ENCODE peak calls at places on chromosomes 5 and 9, in nine cellular contexts. One of them, this sample, is unnamed.

GRCh38 chr5:151496041-151496484 is 48.7 kb downstream of the SLC36A1 start:
- DNase-seq in astrocyte of the cerebellum: no peak
- DNase-seq in A549: no peak
- DNase-seq in LNCaP clone FGC: no peak
- DNase-seq in astrocyte of the spinal cord: no peak
- DNase-seq in OCI-LY7: no peak
- DNase-seq in IMR-90: peak; percentile 58
- DNase-seq in PC-3: no peak
- DNase-seq in cardiac fibroblast: peak; percentile 19
- DNase-seq in this sample: no peak

GRCh38 chr9:82082563-82082962 is 94.0 kb downstream of the SPATA31D1 start:
- DNase-seq in astrocyte of the cerebellum: no peak
- DNase-seq in A549: no peak
- DNase-seq in LNCaP clone FGC: no peak
- DNase-seq in astrocyte of the spinal cord: no peak
- DNase-seq in OCI-LY7: no peak
- DNase-seq in IMR-90: no peak
- DNase-seq in PC-3: no peak
- DNase-seq in cardiac fibroblast: no peak
- DNase-seq in this sample: no peak

GRCh38 chr5:161333194-161333880 is 213.2 kb downstream of the GABRB2 start:
- DNase-seq in astrocyte of the cerebellum: no peak
- DNase-seq in A549: no peak
- DNase-seq in LNCaP clone FGC: no peak
- DNase-seq in astrocyte of the spinal cord: no peak
- DNase-seq in OCI-LY7: no peak
- DNase-seq in IMR-90: no peak
- DNase-seq in PC-3: no peak
- DNase-seq in cardiac fibroblast: no peak
- DNase-seq in this sample: no peak

GRCh38 chr9:117936185-117936758 is 232.1 kb downstream of the TLR4 start:
- DNase-seq in astrocyte of the cerebellum: no peak
- DNase-seq in A549: no peak
- DNase-seq in LNCaP clone FGC: no peak
- DNase-seq in astrocyte of the spinal cord: no peak
- DNase-seq in OCI-LY7: peak; percentile 84
- DNase-seq in IMR-90: no peak
- DNase-seq in PC-3: no peak
- DNase-seq in cardiac fibroblast: no peak
- DNase-seq in this sample: no peak

GRCh38 chr9:80382523-80382922 is 810.8 kb downstream of the TLE4 start:
- DNase-seq in astrocyte of the cerebellum: no peak
- DNase-seq in A549: no peak
- DNase-seq in LNCaP clone FGC: no peak
- DNase-seq in astrocyte of the spinal cord: no peak
- DNase-seq in OCI-LY7: no peak
- DNase-seq in IMR-90: peak; percentile 1
- DNase-seq in PC-3: peak; percentile 2
- DNase-seq in cardiac fibroblast: no peak
- DNase-seq in this sample: no peak

GRCh38 chr9:37029304-37029775 is 4.7 kb downstream of the PAX5 start:
- DNase-seq in astrocyte of the cerebellum: no peak
- DNase-seq in A549: no peak
- DNase-seq in LNCaP clone FGC: no peak
- DNase-seq in astrocyte of the spinal cord: no peak
- DNase-seq in OCI-LY7: peak; percentile 85
- DNase-seq in IMR-90: no peak
- DNase-seq in PC-3: no peak
- DNase-seq in cardiac fibroblast: no peak
- DNase-seq in this sample: no peak

GRCh38 chr9:35618854-35619799 is 914 bp upstream of the CD72 start:
- DNase-seq in astrocyte of the cerebellum: no peak
- DNase-seq in A549: no peak
- DNase-seq in LNCaP clone FGC: no peak
- DNase-seq in astrocyte of the spinal cord: no peak
- DNase-seq in OCI-LY7: peak; percentile 94
- DNase-seq in IMR-90: peak; percentile 21
- DNase-seq in PC-3: no peak
- DNase-seq in cardiac fibroblast: peak; percentile 6
- DNase-seq in this sample: no peak

GRCh38 chr9:35952526-35953191 is 5.3 kb downstream of the OR2S2 start:
- DNase-seq in astrocyte of the cerebellum: no peak
- DNase-seq in A549: no peak
- DNase-seq in LNCaP clone FGC: no peak
- DNase-seq in astrocyte of the spinal cord: no peak
- DNase-seq in OCI-LY7: no peak
- DNase-seq in IMR-90: no peak
- DNase-seq in PC-3: no peak
- DNase-seq in cardiac fibroblast: no peak
- DNase-seq in this sample: no peak

GRCh38 chr5:14036947-14037346 is 92.5 kb upstream of the DNAH5 start:
- DNase-seq in astrocyte of the cerebellum: no peak
- DNase-seq in A549: no peak
- DNase-seq in LNCaP clone FGC: no peak
- DNase-seq in astrocyte of the spinal cord: peak; percentile 36
- DNase-seq in OCI-LY7: no peak
- DNase-seq in IMR-90: peak; percentile 52
- DNase-seq in PC-3: no peak
- DNase-seq in cardiac fibroblast: no peak
- DNase-seq in this sample: peak; percentile 44

GRCh38 chr5:95900383-95900958 is 61.2 kb downstream of the ELL2 start:
- DNase-seq in astrocyte of the cerebellum: peak; percentile 64
- DNase-seq in A549: no peak
- DNase-seq in LNCaP clone FGC: no peak
- DNase-seq in astrocyte of the spinal cord: peak; percentile 70
- DNase-seq in OCI-LY7: no peak
- DNase-seq in IMR-90: peak; percentile 88
- DNase-seq in PC-3: no peak
- DNase-seq in cardiac fibroblast: peak; percentile 74
- DNase-seq in this sample: no peak

GRCh38 chr5:141001466-141001853 is 35.2 kb downstream of the PCDHAC2 start:
- DNase-seq in astrocyte of the cerebellum: no peak
- DNase-seq in A549: peak; percentile 47
- DNase-seq in LNCaP clone FGC: no peak
- DNase-seq in astrocyte of the spinal cord: no peak
- DNase-seq in OCI-LY7: no peak
- DNase-seq in IMR-90: no peak
- DNase-seq in PC-3: peak; percentile 60
- DNase-seq in cardiac fibroblast: no peak
- DNase-seq in this sample: peak; percentile 48

GRCh38 chr9:19533373-19533772 is 124.6 kb downstream of the ACER2 start:
- DNase-seq in astrocyte of the cerebellum: no peak
- DNase-seq in A549: no peak
- DNase-seq in LNCaP clone FGC: no peak
- DNase-seq in astrocyte of the spinal cord: no peak
- DNase-seq in OCI-LY7: no peak
- DNase-seq in IMR-90: peak; percentile 37
- DNase-seq in PC-3: no peak
- DNase-seq in cardiac fibroblast: peak; percentile 82
- DNase-seq in this sample: no peak

GRCh38 chr9:16286160-16286559 is 584.3 kb downstream of the BNC2 start:
- DNase-seq in astrocyte of the cerebellum: no peak
- DNase-seq in A549: no peak
- DNase-seq in LNCaP clone FGC: no peak
- DNase-seq in astrocyte of the spinal cord: no peak
- DNase-seq in OCI-LY7: no peak
- DNase-seq in IMR-90: no peak
- DNase-seq in PC-3: no peak
- DNase-seq in cardiac fibroblast: no peak
- DNase-seq in this sample: no peak

GRCh38 chr5:92962752-92963151 is 618.3 kb downstream of the NR2F1-AS1 start:
- DNase-seq in astrocyte of the cerebellum: no peak
- DNase-seq in A549: no peak
- DNase-seq in LNCaP clone FGC: no peak
- DNase-seq in astrocyte of the spinal cord: no peak
- DNase-seq in OCI-LY7: no peak
- DNase-seq in IMR-90: no peak
- DNase-seq in PC-3: no peak
- DNase-seq in cardiac fibroblast: no peak
- DNase-seq in this sample: no peak

GRCh38 chr9:68640421-68641089 is 64.5 kb upstream of the PIP5K1B start:
- DNase-seq in astrocyte of the cerebellum: no peak
- DNase-seq in A549: no peak
- DNase-seq in LNCaP clone FGC: no peak
- DNase-seq in astrocyte of the spinal cord: no peak
- DNase-seq in OCI-LY7: peak; percentile 97
- DNase-seq in IMR-90: no peak
- DNase-seq in PC-3: no peak
- DNase-seq in cardiac fibroblast: no peak
- DNase-seq in this sample: no peak

GRCh38 chr9:137478613-137479314 is 19.6 kb upstream of the NSMF start:
- DNase-seq in astrocyte of the cerebellum: no peak
- DNase-seq in A549: no peak
- DNase-seq in LNCaP clone FGC: no peak
- DNase-seq in astrocyte of the spinal cord: no peak
- DNase-seq in OCI-LY7: no peak
- DNase-seq in IMR-90: peak; percentile 24
- DNase-seq in PC-3: no peak
- DNase-seq in cardiac fibroblast: no peak
- DNase-seq in this sample: no peak

GRCh38 chr9:96486351-96487029 is 36.5 kb downstream of the HABP4 start:
- DNase-seq in astrocyte of the cerebellum: peak; percentile 33
- DNase-seq in A549: no peak
- DNase-seq in LNCaP clone FGC: no peak
- DNase-seq in astrocyte of the spinal cord: peak; percentile 78
- DNase-seq in OCI-LY7: no peak
- DNase-seq in IMR-90: peak; percentile 82
- DNase-seq in PC-3: peak; percentile 11
- DNase-seq in cardiac fibroblast: peak; percentile 81
- DNase-seq in this sample: no peak

GRCh38 chr5:60959156-60959555 is 14.2 kb downstream of the NDUFAF2 start:
- DNase-seq in astrocyte of the cerebellum: peak; percentile 12
- DNase-seq in A549: peak; percentile 21
- DNase-seq in LNCaP clone FGC: no peak
- DNase-seq in astrocyte of the spinal cord: peak; percentile 49
- DNase-seq in OCI-LY7: peak; percentile 16
- DNase-seq in IMR-90: peak; percentile 40
- DNase-seq in PC-3: peak; percentile 51
- DNase-seq in cardiac fibroblast: peak; percentile 53
- DNase-seq in this sample: peak; percentile 22
- TF ChIP-seq CTCF in astrocyte of the cerebellum: no peak
- TF ChIP-seq CTCF in A549: peak; percentile 41
- TF ChIP-seq CTCF in LNCaP clone FGC: peak; percentile 30
- TF ChIP-seq CTCF in astrocyte of the spinal cord: peak; percentile 11
- TF ChIP-seq CTCF in OCI-LY7: peak; percentile 76
- TF ChIP-seq CTCF in IMR-90: peak; percentile 50
- TF ChIP-seq CTCF in PC-3: peak; percentile 52
- TF ChIP-seq CTCF in cardiac fibroblast: no peak
- TF ChIP-seq CTCF in this sample: no peak

DNA sequence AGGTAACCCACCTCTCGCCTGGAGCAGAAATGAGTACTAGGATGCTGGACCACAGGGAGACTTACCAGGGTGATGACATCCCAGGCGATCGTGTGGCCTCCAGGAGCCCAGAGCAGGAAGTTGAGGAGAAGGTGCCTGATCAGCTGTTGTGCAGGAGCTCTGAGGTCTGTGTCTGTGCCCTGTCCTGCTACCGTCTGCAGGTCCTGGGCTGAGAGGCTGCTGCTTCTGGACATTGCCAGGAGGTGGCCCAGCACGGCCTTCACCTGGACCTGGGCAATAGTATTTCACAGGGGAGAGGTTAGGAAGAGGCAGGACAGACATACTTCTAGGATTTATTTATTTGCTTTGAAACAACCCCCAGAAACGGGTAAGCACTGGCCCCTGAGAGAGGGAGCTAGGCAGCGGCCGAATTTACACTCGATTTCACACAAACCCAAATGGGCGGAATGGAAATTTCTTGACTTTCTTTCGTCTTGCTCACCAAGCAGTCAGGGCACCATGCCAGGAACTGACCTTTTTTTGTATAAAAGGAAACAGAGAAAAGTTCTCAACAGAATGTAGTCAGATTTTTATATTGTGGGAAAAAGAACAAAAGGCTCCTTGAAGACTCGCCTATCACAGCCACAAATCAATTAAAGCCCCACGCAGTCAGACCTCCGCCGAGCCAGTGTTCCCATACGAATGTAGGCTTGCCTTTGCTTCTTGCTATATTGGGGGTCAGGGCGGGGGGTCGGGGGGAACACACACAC is 210.3 kb downstream of the FANCC start:
- DNase-seq in astrocyte of the cerebellum: peak; percentile 98
- DNase-seq in A549: no peak
- DNase-seq in LNCaP clone FGC: no peak
- DNase-seq in astrocyte of the spinal cord: peak; percentile 96
- DNase-seq in OCI-LY7: no peak
- DNase-seq in IMR-90: peak; percentile 58
- DNase-seq in PC-3: no peak
- DNase-seq in cardiac fibroblast: peak; percentile 46
- DNase-seq in this sample: no peak
- H3K4me3 ChIP-seq in astrocyte of the cerebellum: no peak overlapping the region
- H3K4me3 ChIP-seq in A549: no peak overlapping the region
- H3K4me3 ChIP-seq in LNCaP clone FGC: no peak overlapping the region
- H3K4me3 ChIP-seq in astrocyte of the spinal cord: no peak overlapping the region
- H3K4me3 ChIP-seq in OCI-LY7: no peak overlapping the region
- H3K4me3 ChIP-seq in IMR-90: no peak overlapping the region
- H3K4me3 ChIP-seq in PC-3: no peak overlapping the region
- H3K4me3 ChIP-seq in cardiac fibroblast: no peak overlapping the region
- H3K4me3 ChIP-seq in this sample: no peak overlapping the region

GRCh38 chr9:75333624-75334023 is 245.3 kb downstream of the OSTF1 start:
- DNase-seq in astrocyte of the cerebellum: no peak
- DNase-seq in A549: no peak
- DNase-seq in LNCaP clone FGC: no peak
- DNase-seq in astrocyte of the spinal cord: no peak
- DNase-seq in OCI-LY7: no peak
- DNase-seq in IMR-90: no peak
- DNase-seq in PC-3: no peak
- DNase-seq in cardiac fibroblast: no peak
- DNase-seq in this sample: no peak
- TF ChIP-seq CTCF in astrocyte of the cerebellum: peak; percentile 14
- TF ChIP-seq CTCF in A549: no peak
- TF ChIP-seq CTCF in LNCaP clone FGC: peak; percentile 26
- TF ChIP-seq CTCF in astrocyte of the spinal cord: no peak
- TF ChIP-seq CTCF in OCI-LY7: peak; percentile 45
- TF ChIP-seq CTCF in IMR-90: no peak
- TF ChIP-seq CTCF in PC-3: no peak
- TF ChIP-seq CTCF in cardiac fibroblast: no peak
- TF ChIP-seq CTCF in this sample: peak; percentile 5

DNA sequence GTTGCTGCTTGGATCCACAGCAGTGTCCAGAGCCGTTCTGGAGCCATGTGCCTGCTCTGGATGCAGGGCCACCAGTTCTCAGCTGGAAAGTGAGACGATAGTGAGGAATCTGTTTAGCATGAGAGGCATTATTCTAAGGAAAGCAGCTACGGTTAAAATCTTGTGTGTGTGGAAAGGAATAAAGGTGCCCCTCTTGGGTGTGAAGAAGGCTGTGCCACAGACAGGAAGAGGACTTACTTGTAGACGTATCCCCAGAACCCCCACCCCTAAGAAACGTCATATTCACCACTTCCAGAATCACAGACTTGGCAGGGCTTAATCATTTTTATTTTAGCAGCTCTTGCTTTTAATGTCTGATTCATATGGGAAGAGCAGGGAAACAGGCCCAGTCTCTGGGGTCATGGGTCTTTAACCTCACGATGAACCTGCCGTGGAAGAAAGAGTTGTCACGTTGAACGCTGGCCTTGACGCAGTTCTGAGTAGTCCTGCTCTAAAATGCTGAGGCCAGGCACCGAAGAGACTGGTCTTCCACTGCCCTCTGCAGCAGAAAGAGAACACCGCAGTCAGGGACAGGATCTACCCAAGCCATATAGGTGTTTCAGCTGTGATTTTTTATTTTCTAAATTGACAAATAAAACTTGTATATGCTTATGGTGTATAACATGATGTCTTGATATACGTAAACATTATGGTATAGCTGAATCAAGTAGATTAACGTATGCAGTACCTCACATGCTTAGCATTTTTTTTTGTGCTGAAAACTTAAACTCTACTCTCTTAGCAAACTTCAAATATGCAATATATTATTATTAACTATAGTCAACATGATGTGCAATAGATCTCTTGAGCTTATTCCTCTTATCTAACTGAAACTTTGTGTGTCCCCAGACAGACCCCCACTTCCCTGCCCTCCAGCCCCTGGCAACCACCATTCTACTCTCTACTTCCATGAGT is 38.8 kb downstream of the CARTPT start:
- DNase-seq in astrocyte of the cerebellum: peak; percentile 39
- DNase-seq in A549: peak; percentile 80
- DNase-seq in LNCaP clone FGC: peak; percentile 87
- DNase-seq in astrocyte of the spinal cord: peak; percentile 76
- DNase-seq in OCI-LY7: peak; percentile 17
- DNase-seq in IMR-90: peak; percentile 71
- DNase-seq in PC-3: peak; percentile 72
- DNase-seq in cardiac fibroblast: peak; percentile 84
- DNase-seq in this sample: peak; percentile 74
- H3K4me3 ChIP-seq in astrocyte of the cerebellum: no peak overlapping the region
- H3K4me3 ChIP-seq in A549: peak overlapping the region; percentile 27
- H3K4me3 ChIP-seq in LNCaP clone FGC: no peak overlapping the region
- H3K4me3 ChIP-seq in astrocyte of the spinal cord: peak overlapping the region; percentile 27
- H3K4me3 ChIP-seq in OCI-LY7: no peak overlapping the region
- H3K4me3 ChIP-seq in IMR-90: no peak overlapping the region
- H3K4me3 ChIP-seq in PC-3: peak overlapping the region; percentile 50
- H3K4me3 ChIP-seq in cardiac fibroblast: no peak overlapping the region
- H3K4me3 ChIP-seq in this sample: no peak overlapping the region

This sample was measured in epithelial cell of esophagus.